ENCODE peak calls at places on chromosome 11, in seven cellular contexts. One of them, this sample, is unnamed.
A peak's percentile ranks its signal among the peaks of the same experiment; 100 is the strongest.

GRCh38 chr11:82250047-82250446 is 483.6 kb downstream of the FAM181B start:
- DNase-seq in right cardiac atrium: no peak
- DNase-seq in activated T-cell treated with anti-CD3 and anti-CD28 coated beads for 1 hour: no peak
- DNase-seq in left ventricle myocardium inferior: no peak
- DNase-seq in NCI-H1105 treated with DMSO at 0.1 percent for 48 hours: no peak
- DNase-seq in T-cell: no peak
- DNase-seq in ovary: no peak
- DNase-seq in this sample: no peak

GRCh38 chr11:8403310-8403709 is 139.6 kb upstream of the LMO1 start:
- DNase-seq in right cardiac atrium: no peak
- DNase-seq in T-cell: no peak
- DNase-seq in ovary: no peak
- DNase-seq in left ventricle myocardium inferior: no peak
- DNase-seq in activated T-cell treated with anti-CD3 and anti-CD28 coated beads for 1 hour: no peak
- DNase-seq in NCI-H1105 treated with DMSO at 0.1 percent for 48 hours: no peak
- DNase-seq in this sample: no peak

GRCh38 chr11:91244921-91245320 is 979.7 kb upstream of the FAT3 start:
- DNase-seq in NCI-H1105 treated with DMSO at 0.1 percent for 48 hours: no peak
- DNase-seq in right cardiac atrium: no peak
- DNase-seq in ovary: no peak
- DNase-seq in T-cell: no peak
- DNase-seq in activated T-cell treated with anti-CD3 and anti-CD28 coated beads for 1 hour: no peak
- DNase-seq in left ventricle myocardium inferior: no peak
- DNase-seq in this sample: no peak

GRCh38 chr11:23509023-23509422 is 648.7 kb upstream of the CCDC179 start:
- DNase-seq in right cardiac atrium: no peak
- DNase-seq in NCI-H1105 treated with DMSO at 0.1 percent for 48 hours: no peak
- DNase-seq in T-cell: no peak
- DNase-seq in ovary: no peak
- DNase-seq in activated T-cell treated with anti-CD3 and anti-CD28 coated beads for 1 hour: no peak
- DNase-seq in left ventricle myocardium inferior: no peak
- DNase-seq in this sample: no peak

GRCh38 chr11:129861702-129862107 is 33.7 kb downstream of the NFRKB start:
- DNase-seq in NCI-H1105 treated with DMSO at 0.1 percent for 48 hours: no peak
- DNase-seq in right cardiac atrium: peak; percentile 39
- DNase-seq in ovary: peak; percentile 54
- DNase-seq in T-cell: no peak
- DNase-seq in left ventricle myocardium inferior: peak; percentile 56
- DNase-seq in activated T-cell treated with anti-CD3 and anti-CD28 coated beads for 1 hour: no peak
- DNase-seq in this sample: peak; percentile 89

GRCh38 chr11:64687204-64687603 is 35.8 kb downstream of the NRXN2 start:
- DNase-seq in left ventricle myocardium inferior: peak; percentile 55
- DNase-seq in NCI-H1105 treated with DMSO at 0.1 percent for 48 hours: no peak
- DNase-seq in activated T-cell treated with anti-CD3 and anti-CD28 coated beads for 1 hour: no peak
- DNase-seq in T-cell: no peak
- DNase-seq in right cardiac atrium: peak; percentile 40
- DNase-seq in ovary: no peak
- DNase-seq in this sample: no peak

GRCh38 chr11:32172771-32173170 is 81.9 kb downstream of the RCN1 start:
- DNase-seq in NCI-H1105 treated with DMSO at 0.1 percent for 48 hours: no peak
- DNase-seq in right cardiac atrium: no peak
- DNase-seq in activated T-cell treated with anti-CD3 and anti-CD28 coated beads for 1 hour: no peak
- DNase-seq in left ventricle myocardium inferior: no peak
- DNase-seq in T-cell: no peak
- DNase-seq in ovary: no peak
- DNase-seq in this sample: no peak

GRCh38 chr11:77066229-77067023 is at the start of gene CAPN5:
- DNase-seq in right cardiac atrium: peak; percentile 94
- DNase-seq in activated T-cell treated with anti-CD3 and anti-CD28 coated beads for 1 hour: peak; percentile 86
- DNase-seq in NCI-H1105 treated with DMSO at 0.1 percent for 48 hours: peak; percentile 86
- DNase-seq in T-cell: peak; percentile 75
- DNase-seq in left ventricle myocardium inferior: peak; percentile 92
- DNase-seq in ovary: peak; percentile 96
- DNase-seq in this sample: peak; percentile 88

GRCh38 chr11:43508511-43508918 is 149.8 kb downstream of the TTC17 start:
- DNase-seq in ovary: no peak
- DNase-seq in activated T-cell treated with anti-CD3 and anti-CD28 coated beads for 1 hour: no peak
- DNase-seq in T-cell: no peak
- DNase-seq in right cardiac atrium: no peak
- DNase-seq in left ventricle myocardium inferior: no peak
- DNase-seq in NCI-H1105 treated with DMSO at 0.1 percent for 48 hours: no peak
- DNase-seq in this sample: no peak

GRCh38 chr11:2770556-2771301 is 70.9 kb upstream of the KCNQ1OT1 start:
- DNase-seq in T-cell: no peak
- DNase-seq in left ventricle myocardium inferior: no peak
- DNase-seq in NCI-H1105 treated with DMSO at 0.1 percent for 48 hours: no peak
- DNase-seq in right cardiac atrium: no peak
- DNase-seq in ovary: peak; percentile 18
- DNase-seq in activated T-cell treated with anti-CD3 and anti-CD28 coated beads for 1 hour: no peak
- DNase-seq in this sample: peak; percentile 14

GRCh38 chr11:113305440-113306336 is 8.7 kb upstream of the TTC12 start:
- DNase-seq in T-cell: peak; percentile 53
- DNase-seq in left ventricle myocardium inferior: peak; percentile 69
- DNase-seq in activated T-cell treated with anti-CD3 and anti-CD28 coated beads for 1 hour: peak; percentile 68
- DNase-seq in ovary: peak; percentile 77
- DNase-seq in right cardiac atrium: peak; percentile 80
- DNase-seq in NCI-H1105 treated with DMSO at 0.1 percent for 48 hours: peak; percentile 72
- DNase-seq in this sample: peak; percentile 72

GRCh38 chr11:34473603-34474169 is 35.0 kb downstream of the CAT start:
- DNase-seq in NCI-H1105 treated with DMSO at 0.1 percent for 48 hours: no peak
- DNase-seq in left ventricle myocardium inferior: no peak
- DNase-seq in ovary: no peak
- DNase-seq in T-cell: no peak
- DNase-seq in activated T-cell treated with anti-CD3 and anti-CD28 coated beads for 1 hour: no peak
- DNase-seq in right cardiac atrium: no peak
- DNase-seq in this sample: no peak

GRCh38 chr11:57647960-57648776 is 1.5 kb downstream of the YPEL4 start:
- DNase-seq in activated T-cell treated with anti-CD3 and anti-CD28 coated beads for 1 hour: no peak
- DNase-seq in T-cell: no peak
- DNase-seq in NCI-H1105 treated with DMSO at 0.1 percent for 48 hours: no peak
- DNase-seq in ovary: peak; percentile 37
- DNase-seq in right cardiac atrium: no peak
- DNase-seq in left ventricle myocardium inferior: no peak
- DNase-seq in this sample: no peak

GRCh38 chr11:61733120-61733978 is 19.1 kb upstream of the MYRF start:
- DNase-seq in ovary: peak; percentile 88
- DNase-seq in right cardiac atrium: peak; percentile 88
- DNase-seq in left ventricle myocardium inferior: peak; percentile 87
- DNase-seq in T-cell: peak; percentile 87
- DNase-seq in NCI-H1105 treated with DMSO at 0.1 percent for 48 hours: peak; percentile 81
- DNase-seq in activated T-cell treated with anti-CD3 and anti-CD28 coated beads for 1 hour: peak; percentile 76
- DNase-seq in this sample: peak; percentile 84

GRCh38 chr11:86941077-86941870 is 13.9 kb downstream of the FZD4 start:
- DNase-seq in left ventricle myocardium inferior: no peak
- DNase-seq in ovary: no peak
- DNase-seq in T-cell: no peak
- DNase-seq in NCI-H1105 treated with DMSO at 0.1 percent for 48 hours: no peak
- DNase-seq in activated T-cell treated with anti-CD3 and anti-CD28 coated beads for 1 hour: no peak
- DNase-seq in right cardiac atrium: no peak
- DNase-seq in this sample: no peak

GRCh38 chr11:75554258-75555022 is 7.6 kb upstream of the SERPINH1 start:
- DNase-seq in ovary: peak; percentile 99
- DNase-seq in right cardiac atrium: peak; percentile 97
- DNase-seq in left ventricle myocardium inferior: peak; percentile 94
- DNase-seq in T-cell: no peak
- DNase-seq in NCI-H1105 treated with DMSO at 0.1 percent for 48 hours: peak; percentile 33
- DNase-seq in activated T-cell treated with anti-CD3 and anti-CD28 coated beads for 1 hour: no peak
- DNase-seq in this sample: peak; percentile 74